ENCODE peak calls at places on chromosome 14, in nine cellular contexts. One of them, this sample, is unnamed.
A peak's percentile ranks its signal among the peaks of the same experiment; 100 is the strongest.

GRCh38 chr14:73752297-73752992 is 38.3 kb upstream of the PNMA1 start:
- DNase-seq in GM04504: peak; percentile 72
- DNase-seq in IMR-90: peak; percentile 45
- DNase-seq in left ventricle myocardium inferior: peak; percentile 81
- DNase-seq in SW 1271: no peak
- DNase-seq in HT-29: peak; percentile 61
- DNase-seq in cerebellum: no peak
- DNase-seq in neuronal stem cell: no peak
- DNase-seq in epithelial cell of esophagus: no peak
- DNase-seq in this sample: peak; percentile 60

GRCh38 chr14:39102265-39102968 is 618 bp downstream of the SEC23A start:
- DNase-seq in left ventricle myocardium inferior: peak; percentile 20
- DNase-seq in cerebellum: peak; percentile 33
- DNase-seq in GM04504: peak; percentile 23
- DNase-seq in epithelial cell of esophagus: peak; percentile 22
- DNase-seq in SW 1271: no peak
- DNase-seq in HT-29: peak; percentile 73
- DNase-seq in IMR-90: peak; percentile 44
- DNase-seq in neuronal stem cell: no peak
- DNase-seq in this sample: peak; percentile 69

GRCh38 chr14:91284791-91285548 is 40.5 kb upstream of the GPR68 start:
- DNase-seq in epithelial cell of esophagus: no peak
- DNase-seq in GM04504: peak; percentile 68
- DNase-seq in left ventricle myocardium inferior: no peak
- DNase-seq in cerebellum: no peak
- DNase-seq in neuronal stem cell: no peak
- DNase-seq in IMR-90: no peak
- DNase-seq in HT-29: no peak
- DNase-seq in SW 1271: no peak
- DNase-seq in this sample: peak; percentile 41

GRCh38 chr14:59199205-59199604 is 10.7 kb downstream of the DAAM1 start:
- DNase-seq in HT-29: no peak
- DNase-seq in left ventricle myocardium inferior: no peak
- DNase-seq in IMR-90: no peak
- DNase-seq in SW 1271: no peak
- DNase-seq in epithelial cell of esophagus: no peak
- DNase-seq in GM04504: no peak
- DNase-seq in cerebellum: no peak
- DNase-seq in neuronal stem cell: no peak
- DNase-seq in this sample: no peak

GRCh38 chr14:70808402-70809237 is 693 bp downstream of the MAP3K9 start:
- DNase-seq in GM04504: no peak
- DNase-seq in HT-29: no peak
- DNase-seq in SW 1271: no peak
- DNase-seq in cerebellum: no peak
- DNase-seq in left ventricle myocardium inferior: peak; percentile 23
- DNase-seq in IMR-90: no peak
- DNase-seq in neuronal stem cell: peak; percentile 51
- DNase-seq in epithelial cell of esophagus: peak; percentile 60
- DNase-seq in this sample: no peak

GRCh38 chr14:35992816-35993511 is 166.8 kb downstream of the BRMS1L start:
- DNase-seq in left ventricle myocardium inferior: no peak
- DNase-seq in HT-29: no peak
- DNase-seq in neuronal stem cell: no peak
- DNase-seq in GM04504: no peak
- DNase-seq in SW 1271: no peak
- DNase-seq in cerebellum: no peak
- DNase-seq in epithelial cell of esophagus: no peak
- DNase-seq in IMR-90: no peak
- DNase-seq in this sample: no peak

GRCh38 chr14:21771671-21772070 is 98.1 kb upstream of the OR4E1 start:
- DNase-seq in HT-29: peak; percentile 66
- DNase-seq in GM04504: no peak
- DNase-seq in cerebellum: no peak
- DNase-seq in IMR-90: no peak
- DNase-seq in neuronal stem cell: no peak
- DNase-seq in left ventricle myocardium inferior: no peak
- DNase-seq in epithelial cell of esophagus: peak; percentile 91
- DNase-seq in SW 1271: no peak
- DNase-seq in this sample: no peak

GRCh38 chr14:34926552-34926951 is 51.4 kb upstream of the BAZ1A start:
- DNase-seq in left ventricle myocardium inferior: no peak
- DNase-seq in neuronal stem cell: no peak
- DNase-seq in HT-29: no peak
- DNase-seq in IMR-90: peak; percentile 56
- DNase-seq in cerebellum: no peak
- DNase-seq in SW 1271: no peak
- DNase-seq in GM04504: no peak
- DNase-seq in epithelial cell of esophagus: no peak
- DNase-seq in this sample: no peak

GRCh38 chr14:90443161-90444076 is 46.6 kb downstream of the CALM1 start:
- DNase-seq in cerebellum: no peak
- DNase-seq in neuronal stem cell: no peak
- DNase-seq in GM04504: no peak
- DNase-seq in SW 1271: no peak
- DNase-seq in epithelial cell of esophagus: peak; percentile 93
- DNase-seq in left ventricle myocardium inferior: no peak
- DNase-seq in HT-29: peak; percentile 63
- DNase-seq in IMR-90: no peak
- DNase-seq in this sample: no peak

GRCh38 chr14:70906785-70907171 is 481 bp upstream of the PCNX1 start:
- DNase-seq in neuronal stem cell: no peak
- DNase-seq in epithelial cell of esophagus: peak; percentile 44
- DNase-seq in HT-29: no peak
- DNase-seq in GM04504: no peak
- DNase-seq in cerebellum: peak; percentile 16
- DNase-seq in IMR-90: no peak
- DNase-seq in left ventricle myocardium inferior: no peak
- DNase-seq in SW 1271: no peak
- DNase-seq in this sample: peak; percentile 29

GRCh38 chr14:103522028-103522581 is 525 bp downstream of the CKB start:
- DNase-seq in neuronal stem cell: no peak
- DNase-seq in left ventricle myocardium inferior: peak; percentile 35
- DNase-seq in HT-29: no peak
- DNase-seq in epithelial cell of esophagus: no peak
- DNase-seq in cerebellum: no peak
- DNase-seq in IMR-90: no peak
- DNase-seq in GM04504: no peak
- DNase-seq in SW 1271: no peak
- DNase-seq in this sample: peak; percentile 43

This sample was measured in mesenchymal stem cell.